ENCODE peak calls at places on chromosomes 16 and 17, in four cellular contexts. X is dorsolateral prefrontal cortex, M is pancreas, N is HL-60. W is an unnamed sample.

GRCh38 chr17:43597624-43598358 is 51.7 kb upstream of the ETV4 start:
- DNase-seq in X (no peak), M (no peak), N (no peak), W (no peak)

GRCh38 chr17:74842599-74843351 is 16.9 kb downstream of the GRIN2C start:
- DNase-seq in X (peak; percentile 56), M (peak; percentile 72), N (no peak), W (peak; percentile 78)

GRCh38 chr16:89602273-89602951 is 11.0 kb upstream of the DPEP1 start:
- DNase-seq in X (peak; percentile 82), M (no peak), N (peak; percentile 8), W (no peak)

GRCh38 chr16:1501630-1502029 is 8.5 kb downstream of the TELO2 start:
- DNase-seq in X (no peak), M (no peak), N (no peak), W (no peak)

GRCh38 chr17:34858941-34859562 is 102.2 kb downstream of the CCT6B start:
- DNase-seq in X (no peak), M (no peak), N (no peak), W (no peak)

GRCh38 chr17:37570527-37571093 is 38.6 kb downstream of the SYNRG start:
- DNase-seq in X (peak; percentile 34), M (peak; percentile 64), N (peak; percentile 56), W (peak; percentile 21)

GRCh38 chr17:41567317-41567716 is 4.5 kb downstream of the KRT9 start:
- DNase-seq in X (no peak), M (no peak), N (peak; percentile 31), W (no peak)

GRCh38 chr17:2102931-2103398 is 48.1 kb downstream of the HIC1 start:
- DNase-seq in X (no peak), M (no peak), N (no peak), W (no peak)

GRCh38 chr17:72358465-72358864 is 237.6 kb downstream of the SOX9 start:
- DNase-seq in X (no peak), M (no peak), N (no peak), W (no peak)

GRCh38 chr16:21244798-21245197 is 11.3 kb downstream of the ANKS4B start:
- DNase-seq in X (no peak), M (no peak), N (no peak), W (no peak)

GRCh38 chr16:79994413-79994812 is 393.9 kb upstream of the MAF start:
- DNase-seq in X (peak; percentile 56), M (no peak), N (no peak), W (no peak)

GRCh38 chr17:19009970-19010369 is 5.4 kb upstream of the FAM83G start:
- DNase-seq in X (no peak), M (no peak), N (no peak), W (peak; percentile 21)

GRCh38 chr16:19524866-19525723 is 1.4 kb downstream of the CCP110 start:
- DNase-seq in X (no peak), M (no peak), N (peak; percentile 31), W (no peak)

GRCh38 chr16:1825864-1826690 is 548 bp downstream of the HAGH start:
- DNase-seq in X (no peak), M (peak; percentile 59), N (peak; percentile 60), W (no peak)

GRCh38 chr17:50027639-50028206 is 28.2 kb upstream of the ITGA3 start:
- DNase-seq in X (no peak), M (no peak), N (no peak), W (peak; percentile 76)

GRCh38 chr17:48600244-48601098 is 4.3 kb downstream of the HOXB6 start:
- DNase-seq in X (no peak), M (no peak), N (no peak), W (no peak)

GRCh38 chr17:8126306-8127066 is 2.6 kb upstream of the HES7 start:
- DNase-seq in X (no peak), M (peak; percentile 44), N (no peak), W (peak; percentile 49)

GRCh38 chr16:3171855-3172593 is 16.0 kb upstream of the OR1F1 start:
- DNase-seq in X (no peak), M (no peak), N (no peak), W (no peak)

GRCh38 chr16:65235339-65236177 is 113.7 kb upstream of the CDH11 start:
- DNase-seq in X (no peak), M (no peak), N (no peak), W (no peak)

GRCh38 chr16:47317465-47318240 is 143.2 kb downstream of the ITFG1 start:
- DNase-seq in X (no peak), M (no peak), N (no peak), W (no peak)

GRCh38 chr17:2077040-2077439 is 22.1 kb downstream of the HIC1 start:
- DNase-seq in X (no peak), M (no peak), N (no peak), W (no peak)

GRCh38 chr17:61828694-61829093 is 34.6 kb downstream of the BRIP1 start:
- DNase-seq in X (no peak), M (no peak), N (no peak), W (no peak)

GRCh38 chr17:39167492-39167891 is 1.5 kb upstream of the ARL5C start:
- DNase-seq in X (no peak), M (no peak), N (peak; percentile 89), W (no peak)

GRCh38 chr17:75262112-75262606 is 480 bp downstream of the MRPS7 start:
- DNase-seq in X (no peak), M (no peak), N (no peak), W (no peak)

GRCh38 chr16:15857779-15858560 is 1.1 kb upstream of the MYH11 start:
- DNase-seq in X (no peak), M (no peak), N (no peak), W (peak; percentile 47)
- H3K27me3 ChIP-seq in X (peaks cover 17% of the 10 kb centered on the region), M (peaks cover 6% of the 10 kb centered on the region), N (peaks cover 24% of the 10 kb centered on the region), W (peaks cover 25% of the 10 kb centered on the region)

GRCh38 chr16:66576306-66576705 is 3.0 kb upstream of the CMTM2 start:
- DNase-seq in X (no peak), M (no peak), N (no peak), W (no peak)

GRCh38 chr16:66581246-66581952 is 2.1 kb downstream of the CMTM2 start:
- DNase-seq in X (no peak), M (no peak), N (no peak), W (no peak)

GRCh38 chr16:66580605-66581209 is 1.4 kb downstream of the CMTM2 start:
- DNase-seq in X (no peak), M (no peak), N (no peak), W (no peak)

GRCh38 chr16:66574081-66574480 is 5.2 kb upstream of the CMTM2 start:
- DNase-seq in X (no peak), M (no peak), N (no peak), W (no peak)

DNA sequence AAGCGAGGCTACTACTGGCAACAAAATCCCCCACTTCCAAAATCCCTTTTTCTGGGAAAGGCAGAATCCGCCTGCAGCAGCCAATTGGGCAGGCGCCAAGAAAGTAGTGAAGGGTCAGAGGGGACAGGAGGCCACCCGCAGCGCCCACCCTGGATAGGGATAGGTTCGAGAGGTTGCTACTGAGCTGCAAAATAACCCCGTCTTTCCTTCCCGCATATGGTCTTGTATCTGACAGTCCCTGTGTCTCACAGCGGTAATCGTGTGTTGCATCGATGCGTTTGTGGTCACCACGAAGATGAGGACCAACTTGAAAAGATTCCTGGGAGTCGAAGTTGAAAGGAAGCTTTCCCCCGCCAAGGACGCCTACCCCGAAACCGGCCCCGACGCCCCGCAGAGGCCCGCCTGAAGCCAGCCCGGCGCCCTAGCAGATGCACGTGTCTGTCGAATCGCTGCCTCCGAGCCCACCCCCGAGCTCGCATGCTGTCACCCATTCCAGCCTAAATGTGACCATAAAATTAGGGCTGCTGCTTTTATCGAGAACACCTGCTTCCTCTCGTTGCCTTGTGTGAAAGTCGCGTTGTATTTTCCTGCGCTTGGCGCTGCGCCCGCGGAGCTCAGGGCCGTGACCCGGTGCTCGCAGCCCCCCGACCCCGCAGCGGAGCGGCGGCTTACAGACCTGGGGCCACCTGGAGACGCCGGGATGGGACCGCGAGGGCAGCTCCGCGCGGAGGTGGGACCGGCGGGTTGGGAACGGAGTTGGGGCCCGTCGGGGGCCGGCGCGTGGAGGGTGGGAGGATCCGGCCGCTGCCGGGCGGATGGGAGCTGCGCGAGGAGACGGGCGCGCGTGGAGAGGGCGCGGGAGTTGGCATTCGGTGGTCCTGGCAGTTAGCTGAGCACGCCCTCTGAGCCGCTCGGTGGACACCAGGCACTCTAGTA is at the start of gene CMTM2:
- DNase-seq in X (no peak), M (no peak), N (no peak), W (no peak)
- H3K4me3 ChIP-seq in X (peak within 1 kb of the TSS; percentile 40), M (no peak within 1 kb of the TSS), N (no peak within 1 kb of the TSS), W (peak within 1 kb of the TSS; percentile 42)

GRCh38 chr17:6706499-6706898 is 6.7 kb downstream of the SLC13A5 start:
- DNase-seq in X (no peak), M (no peak), N (no peak), W (no peak)
- H3K27me3 ChIP-seq in X (peaks cover 3% of the 10 kb centered on the region), M (no peaks in the 10 kb centered on the region), N (no peaks in the 10 kb centered on the region), W (peaks cover 7% of the 10 kb centered on the region)

DNA sequence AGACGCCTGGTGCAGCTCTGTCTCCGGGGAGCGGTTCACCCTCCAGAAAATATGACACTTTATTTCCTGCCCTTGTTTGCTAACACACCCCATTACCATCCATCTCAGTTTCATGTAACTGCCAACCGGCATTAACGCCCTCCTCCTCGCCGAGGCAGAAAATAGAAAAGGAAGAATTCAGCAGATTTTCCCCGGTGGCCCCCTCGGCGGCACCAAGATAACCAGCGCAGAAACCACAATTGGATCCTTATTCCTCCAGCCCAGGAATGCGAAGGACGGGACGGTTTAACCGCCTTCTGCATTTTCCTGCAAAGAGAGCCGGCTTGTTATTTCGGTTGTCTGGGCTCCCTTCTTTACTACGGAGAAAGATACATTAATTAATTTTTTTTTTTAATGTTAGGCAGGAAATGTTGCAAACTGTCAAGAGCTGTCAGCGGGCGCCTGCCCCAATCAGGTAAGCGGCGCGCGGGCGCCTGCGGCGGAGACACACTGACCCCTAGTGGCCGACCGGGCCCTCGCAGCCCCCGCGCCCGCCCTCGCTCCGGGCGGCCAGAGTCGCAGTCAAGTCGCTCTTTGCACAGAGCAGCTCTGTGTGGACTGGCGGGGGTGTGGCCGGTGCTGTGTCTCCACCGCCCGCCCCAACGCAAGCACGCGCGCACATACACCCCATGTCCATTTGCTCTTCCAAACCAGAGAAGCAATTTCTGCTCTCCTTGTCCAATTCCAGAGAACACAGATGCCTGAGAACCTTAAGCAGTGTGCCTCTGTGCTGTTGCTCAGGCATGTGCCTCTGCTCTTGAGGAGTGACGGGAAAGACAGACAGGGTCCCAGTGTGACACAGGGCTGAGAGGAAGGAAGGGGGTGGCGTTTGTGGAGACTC is 53.6 kb downstream of the C17orf67 start:
- DNase-seq in X (peak; percentile 73), M (peak; percentile 77), N (peak; percentile 86), W (peak; percentile 69)
- H3K4me3 ChIP-seq in X (peak overlapping the region; percentile 53), M (peak overlapping the region; percentile 22), N (peak overlapping the region; percentile 37), W (peak overlapping the region; percentile 51)

DNA sequence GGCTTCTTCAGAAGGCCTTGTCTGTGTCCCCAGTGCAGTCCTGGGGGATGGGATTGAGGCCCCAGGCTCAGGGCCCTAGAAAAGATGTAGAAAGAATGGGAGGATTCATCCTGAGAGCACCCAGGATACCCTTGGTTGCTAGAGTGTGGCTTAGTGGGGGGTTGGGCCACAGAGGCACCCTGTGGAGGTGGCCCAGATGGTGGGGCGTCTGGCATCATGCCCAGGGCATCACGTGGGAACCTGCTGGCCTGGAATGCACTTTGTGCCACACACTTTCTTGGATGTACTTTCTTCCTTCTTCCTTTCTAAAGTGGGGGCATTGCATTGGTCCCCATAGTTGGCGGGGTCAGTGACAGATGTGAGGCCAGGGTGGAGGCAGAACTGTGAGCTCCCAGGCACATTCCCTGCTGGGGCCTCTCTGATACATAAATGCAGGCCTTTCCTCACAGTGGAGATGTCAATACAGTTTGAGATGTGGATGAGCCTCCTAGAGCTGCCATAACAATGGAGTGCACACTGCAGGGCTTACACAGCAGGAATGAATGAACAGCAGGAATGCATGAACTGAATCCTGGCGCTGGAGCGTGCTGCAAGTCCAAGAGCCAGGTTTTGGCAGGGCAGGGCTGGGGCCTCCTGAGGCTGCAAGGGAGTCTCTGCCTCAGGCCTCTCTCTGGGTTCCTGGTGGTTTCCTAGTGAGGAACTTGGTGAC is 43.2 kb downstream of the MGAT5B start:
- DNase-seq in X (no peak), M (no peak), N (no peak), W (no peak)
- H3K27me3 ChIP-seq in X (no peaks in the 10 kb centered on the region), M (no peaks in the 10 kb centered on the region), N (no peaks in the 10 kb centered on the region), W (no peaks in the 10 kb centered on the region)